ENCODE peak calls at places on chromosomes 2 and 18, in nine cellular contexts. N is naive thymus-derived CD4-positive, alpha-beta T cell; W is left ventricle myocardium inferior; Q is right lobe of liver; V is spleen; F is suprapubic skin; R is vagina; I is keratinocyte; S is upper lobe of right lung. C is an unnamed sample. For H3K9me3, the result is how much of the 10 kb centered on the place peaks cover.

GRCh38 chr2:31335921-31336570 is 78.5 kb downstream of the XDH start:
- DNase-seq in N (no peak), W (no peak), Q (no peak), V (no peak), F (no peak), R (no peak), I (peak), S (no peak), C (no peak)

GRCh38 chr2:223314831-223315230 is 262.8 kb downstream of the KCNE4 start:
- DNase-seq in N (no peak), W (no peak), Q (no peak), V (no peak), F (no peak), R (no peak), I (no peak), S (no peak), C (no peak)

GRCh38 chr2:1633092-1633721 is 111.1 kb downstream of the PXDN start:
- DNase-seq in N (no peak), W (no peak), Q (no peak), V (no peak), F (no peak), R (no peak), I (no peak), S (no peak), C (no peak)

GRCh38 chr2:199452200-199452990 is 5.3 kb downstream of the SATB2 start:
- DNase-seq in N (no peak), W (no peak), Q (no peak), V (no peak), F (no peak), R (no peak), I (no peak), S (no peak), C (no peak)

GRCh38 chr2:115174651-115175050 is 732.2 kb downstream of the DPP10 start:
- DNase-seq in N (no peak), W (no peak), Q (no peak), V (no peak), F (no peak), R (no peak), I (no peak), S (no peak), C (no peak)

GRCh38 chr2:191262436-191262835 is 17.2 kb downstream of the MYO1B start:
- DNase-seq in N (no peak), W (no peak), Q (no peak), V (no peak), F (no peak), R (no peak), I (no peak), S (no peak), C (no peak)

GRCh38 chr2:230000118-230000841 is 68.4 kb downstream of the SLC16A14 start:
- DNase-seq in N (no peak), W (no peak), Q (no peak), V (no peak), F (no peak), R (no peak), I (no peak), S (no peak), C (no peak)

GRCh38 chr2:60553992-60554648 is 666 bp upstream of the BCL11A start:
- DNase-seq in N (no peak), W (peak), Q (peak), V (peak), F (no peak), R (no peak), I (no peak), S (peak), C (peak)

GRCh38 chr18:24126155-24126947 is 12.5 kb upstream of the CABYR start:
- DNase-seq in N (no peak), W (no peak), Q (no peak), V (no peak), F (no peak), R (no peak), I (no peak), S (no peak), C (no peak)

GRCh38 chr2:118672571-118673158 is 174.8 kb downstream of the EN1 start:
- DNase-seq in N (no peak), W (no peak), Q (no peak), V (no peak), F (no peak), R (no peak), I (no peak), S (no peak), C (no peak)

GRCh38 chr2:33214436-33214835 is 262.0 kb upstream of the RASGRP3 start:
- DNase-seq in N (no peak), W (no peak), Q (no peak), V (no peak), F (no peak), R (no peak), I (no peak), S (no peak), C (no peak)

GRCh38 chr2:192500550-192501200 is 305.9 kb upstream of the TMEFF2 start:
- DNase-seq in N (no peak), W (no peak), Q (no peak), V (no peak), F (no peak), R (no peak), I (peak), S (no peak), C (no peak)

GRCh38 chr2:147051814-147052213 is 793.0 kb upstream of the ACVR2A start:
- DNase-seq in N (no peak), W (no peak), Q (no peak), V (no peak), F (no peak), R (no peak), I (no peak), S (no peak), C (no peak)

GRCh38 chr18:9841752-9842151 is 44.0 kb upstream of the TXNDC2 start:
- DNase-seq in N (no peak), W (no peak), Q (no peak), V (no peak), F (no peak), R (no peak), I (no peak), S (no peak), C (no peak)

GRCh38 chr2:70964596-70965386 is 13.6 kb upstream of the ANKRD53 start:
- DNase-seq in N (peak), W (peak), Q (peak), V (peak), F (peak), R (no peak), I (no peak), S (peak), C (peak)

GRCh38 chr2:105600949-105601708 is 143.6 kb upstream of the NCK2 start:
- DNase-seq in N (no peak), W (no peak), Q (no peak), V (no peak), F (no peak), R (no peak), I (no peak), S (no peak), C (no peak)

GRCh38 chr2:173829727-173830126 is 135.4 kb downstream of the SP3 start:
- DNase-seq in N (no peak), W (no peak), Q (no peak), V (no peak), F (no peak), R (no peak), I (no peak), S (no peak), C (no peak)
- H3K9me3 ChIP-seq in N (under half), W (under half), Q (under half), V (under half), F (under half), R (under half), I (under half), S (under half), C (under half)

GRCh38 chr18:79046522-79046921 is 22.7 kb upstream of the ATP9B start:
- DNase-seq in N (no peak), W (no peak), Q (no peak), V (no peak), F (no peak), R (no peak), I (no peak), S (no peak), C (no peak)
- H3K9me3 ChIP-seq in N (under half), W (under half), Q (under half), V (under half), F (under half), R (under half), I (under half), S (under half), C (under half)

GRCh38 chr2:11336189-11336588 is 8.2 kb downstream of the ROCK2 start:
- DNase-seq in N (no peak), W (no peak), Q (no peak), V (no peak), F (no peak), R (no peak), I (no peak), S (no peak), C (no peak)
- H3K9me3 ChIP-seq in N (under half), W (under half), Q (under half), V (under half), F (under half), R (under half), I (under half), S (under half), C (under half)

GRCh38 chr2:238771193-238771592 is 76.7 kb upstream of the TWIST2 start:
- DNase-seq in N (no peak), W (no peak), Q (no peak), V (no peak), F (peak), R (no peak), I (no peak), S (no peak), C (no peak)
- H3K9me3 ChIP-seq in N (under half), W (under half), Q (under half), V (under half), F (under half), R (under half), I (under half), S (under half), C (under half)

GRCh38 chr2:63283273-63283672 is 232.6 kb downstream of the OTX1 start:
- DNase-seq in N (no peak), W (no peak), Q (no peak), V (no peak), F (no peak), R (no peak), I (no peak), S (no peak), C (no peak)
- H3K9me3 ChIP-seq in N (under half), W (half or more), Q (under half), V (under half), F (under half), R (under half), I (under half), S (under half), C (half or more)

DNA sequence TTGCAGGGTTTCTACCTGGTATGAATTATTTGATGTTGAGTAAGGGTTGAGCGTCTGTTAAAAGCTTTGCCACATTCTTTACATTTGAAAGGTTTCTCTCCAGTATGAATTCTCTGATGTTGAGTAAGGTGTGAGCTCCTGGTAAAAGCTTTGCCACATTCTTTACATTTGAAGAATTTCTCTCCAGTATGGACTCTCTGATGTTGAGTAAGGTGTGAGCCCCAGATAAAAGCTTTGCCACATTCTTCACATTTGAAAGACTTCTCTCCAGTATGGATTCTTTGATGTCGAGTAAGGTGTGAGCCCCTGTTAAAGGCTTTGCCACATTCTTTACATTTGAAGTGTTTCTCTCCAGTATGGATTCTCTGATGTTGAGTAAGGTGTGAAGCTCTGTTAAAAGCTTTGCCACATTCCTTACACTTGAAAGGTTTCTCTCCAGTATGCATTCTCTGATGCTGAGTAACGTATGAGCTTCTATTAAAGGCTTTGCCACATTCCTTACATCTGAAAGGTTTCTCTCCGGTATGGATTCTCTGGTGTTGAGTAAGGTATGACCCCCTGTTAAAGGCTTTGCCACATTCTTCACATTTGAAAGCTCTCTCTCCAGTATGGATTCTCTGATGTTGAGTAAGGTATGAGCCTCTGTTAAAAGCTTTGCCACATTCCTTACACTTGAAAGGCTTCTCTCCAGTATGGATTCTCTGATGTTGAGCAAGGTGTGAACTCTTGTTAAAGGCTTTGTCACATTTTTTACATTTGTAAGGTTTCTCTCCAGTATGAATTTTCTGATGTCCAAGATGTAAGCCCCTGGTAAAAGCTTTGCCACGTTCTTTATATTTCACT is 27.1 kb downstream of the ZNF519 start:
- DNase-seq in N (no peak), W (no peak), Q (no peak), V (no peak), F (no peak), R (no peak), I (no peak), S (no peak), C (no peak)
- H3K9me3 ChIP-seq in N (under half), W (half or more), Q (under half), V (under half), F (under half), R (under half), I (under half), S (under half), C (under half)

DNA sequence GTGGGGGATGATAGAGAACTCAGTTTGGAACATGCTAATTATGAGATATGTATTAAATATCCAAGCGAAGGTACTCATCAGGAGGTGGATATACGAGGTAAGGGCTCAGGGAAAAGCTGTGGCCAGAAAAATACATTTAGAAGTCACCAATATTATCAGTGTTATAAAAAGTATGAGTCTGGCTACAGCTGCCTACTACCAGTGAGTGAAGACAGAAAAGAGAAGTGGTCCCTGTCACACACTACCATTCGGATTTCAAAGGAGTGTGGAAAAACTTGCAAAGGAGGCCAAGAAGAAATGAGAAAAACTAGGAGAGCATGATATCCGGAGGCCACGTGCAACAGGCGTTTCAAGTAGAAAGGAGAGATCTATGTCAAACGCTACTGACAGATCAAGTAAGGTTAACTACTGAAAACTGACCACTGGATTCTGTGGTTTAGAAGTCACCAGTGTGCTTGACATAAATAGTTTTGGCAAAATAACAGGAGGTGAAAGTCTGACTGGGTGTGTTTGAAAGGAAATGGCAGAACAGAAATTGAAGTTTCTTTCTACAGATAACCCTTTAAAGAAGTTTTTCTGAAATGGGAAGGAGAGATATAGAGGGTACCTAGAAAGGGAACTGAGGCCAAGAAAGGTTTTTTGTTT is 118.7 kb upstream of the DNMT3A start:
- DNase-seq in N (no peak), W (no peak), Q (no peak), V (no peak), F (no peak), R (no peak), I (no peak), S (no peak), C (no peak)
- H3K9me3 ChIP-seq in N (under half), W (under half), Q (under half), V (under half), F (under half), R (under half), I (under half), S (under half), C (under half)

DNA sequence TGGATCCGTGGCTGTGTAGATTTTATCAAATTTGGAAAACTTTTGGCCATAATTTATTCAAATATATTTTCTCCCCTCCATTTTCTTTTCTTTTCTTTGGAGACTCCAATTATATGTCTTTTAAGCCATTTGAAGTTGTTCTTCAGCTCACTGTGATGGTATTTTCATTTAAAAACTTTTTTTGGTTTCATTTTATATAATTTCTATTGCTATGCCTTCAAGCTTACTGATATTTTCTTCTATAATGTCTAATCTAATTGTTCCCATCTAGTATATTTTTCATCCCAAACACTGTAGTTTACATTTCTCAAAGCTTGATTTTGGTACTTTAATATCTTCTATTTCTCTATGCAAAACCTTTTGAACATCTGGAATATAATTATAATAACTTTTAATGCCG is 72.5 kb downstream of the WDR7 start:
- DNase-seq in N (no peak), W (no peak), Q (no peak), V (no peak), F (no peak), R (no peak), I (no peak), S (no peak), C (no peak)
- H3K9me3 ChIP-seq in N (under half), W (under half), Q (under half), V (under half), F (under half), R (under half), I (under half), S (under half), C (under half)

GRCh38 chr18:78893396-78894305 is 86.0 kb upstream of the SALL3 start:
- DNase-seq in N (no peak), W (no peak), Q (no peak), V (peak), F (no peak), R (peak), I (no peak), S (no peak), C (peak)

GRCh38 chr18:78891185-78891762 is 88.3 kb upstream of the SALL3 start:
- DNase-seq in N (no peak), W (no peak), Q (no peak), V (peak), F (no peak), R (peak), I (no peak), S (no peak), C (no peak)

GRCh38 chr18:78892721-78893120 is 86.9 kb upstream of the SALL3 start:
- DNase-seq in N (no peak), W (no peak), Q (no peak), V (no peak), F (no peak), R (peak), I (no peak), S (no peak), C (no peak)

GRCh38 chr18:78890388-78890787 is 89.2 kb upstream of the SALL3 start:
- DNase-seq in N (no peak), W (no peak), Q (no peak), V (no peak), F (no peak), R (peak), I (no peak), S (no peak), C (no peak)

GRCh38 chr18:78892201-78892600 is 87.4 kb upstream of the SALL3 start:
- DNase-seq in N (no peak), W (no peak), Q (no peak), V (no peak), F (no peak), R (peak), I (no peak), S (no peak), C (no peak)
- H3K9me3 ChIP-seq in N (under half), W (half or more), Q (under half), V (under half), F (under half), R (under half), I (under half), S (under half), C (under half)

GRCh38 chr2:82084679-82085392 is 1780.3 kb upstream of the LRRTM1 start:
- DNase-seq in N (no peak), W (no peak), Q (no peak), V (no peak), F (no peak), R (no peak), I (no peak), S (no peak), C (no peak)
- H3K9me3 ChIP-seq in N (under half), W (under half), Q (under half), V (under half), F (under half), R (under half), I (under half), S (under half), C (under half)